ENCODE peak calls at places on chromosomes 13 and 19, in seven cellular contexts. One of them, this sample, is unnamed.

GRCh38 chr19:17686592-17687042 is 1.5 kb downstream of the UNC13A start:
- DNase-seq in stimulated activated naive CD4-positive, alpha-beta T cell: no peak
- DNase-seq in ovary: no peak
- DNase-seq in type B pancreatic cell: no peak
- DNase-seq in posterior cingulate gyrus: no peak
- DNase-seq in T-helper 1 cell: no peak
- DNase-seq in T-helper 2 cell: no peak
- DNase-seq in this sample: no peak

GRCh38 chr19:48454150-48454730 is 1.1 kb upstream of the KCNJ14 start:
- DNase-seq in stimulated activated naive CD4-positive, alpha-beta T cell: no peak
- DNase-seq in ovary: peak; percentile 16
- DNase-seq in type B pancreatic cell: no peak
- DNase-seq in posterior cingulate gyrus: peak; percentile 31
- DNase-seq in T-helper 1 cell: no peak
- DNase-seq in T-helper 2 cell: no peak
- DNase-seq in this sample: no peak

GRCh38 chr19:8483165-8483564 is 19.3 kb downstream of the PRAM1 start:
- DNase-seq in stimulated activated naive CD4-positive, alpha-beta T cell: no peak
- DNase-seq in ovary: no peak
- DNase-seq in type B pancreatic cell: no peak
- DNase-seq in posterior cingulate gyrus: no peak
- DNase-seq in T-helper 1 cell: no peak
- DNase-seq in T-helper 2 cell: no peak
- DNase-seq in this sample: no peak

GRCh38 chr19:13644648-13645047 is 119.7 kb upstream of the MRI1 start:
- DNase-seq in stimulated activated naive CD4-positive, alpha-beta T cell: no peak
- DNase-seq in ovary: no peak
- DNase-seq in type B pancreatic cell: no peak
- DNase-seq in posterior cingulate gyrus: no peak
- DNase-seq in T-helper 1 cell: no peak
- DNase-seq in T-helper 2 cell: no peak
- DNase-seq in this sample: no peak

GRCh38 chr13:78326608-78327007 is 276.7 kb downstream of the POU4F1 start:
- DNase-seq in stimulated activated naive CD4-positive, alpha-beta T cell: no peak
- DNase-seq in ovary: no peak
- DNase-seq in type B pancreatic cell: no peak
- DNase-seq in posterior cingulate gyrus: no peak
- DNase-seq in T-helper 1 cell: no peak
- DNase-seq in T-helper 2 cell: no peak
- DNase-seq in this sample: no peak

GRCh38 chr19:15161028-15161984 is 39.5 kb downstream of the NOTCH3 start:
- DNase-seq in stimulated activated naive CD4-positive, alpha-beta T cell: no peak
- DNase-seq in ovary: no peak
- DNase-seq in type B pancreatic cell: no peak
- DNase-seq in posterior cingulate gyrus: no peak
- DNase-seq in T-helper 1 cell: no peak
- DNase-seq in T-helper 2 cell: no peak
- DNase-seq in this sample: no peak

GRCh38 chr19:15299568-15300409 is 32.5 kb downstream of the BRD4 start:
- DNase-seq in stimulated activated naive CD4-positive, alpha-beta T cell: no peak
- DNase-seq in ovary: no peak
- DNase-seq in type B pancreatic cell: no peak
- DNase-seq in posterior cingulate gyrus: no peak
- DNase-seq in T-helper 1 cell: no peak
- DNase-seq in T-helper 2 cell: no peak
- DNase-seq in this sample: no peak

GRCh38 chr13:39411501-39411900 is 191.5 kb downstream of the LHFPL6 start:
- DNase-seq in stimulated activated naive CD4-positive, alpha-beta T cell: no peak
- DNase-seq in ovary: no peak
- DNase-seq in type B pancreatic cell: no peak
- DNase-seq in posterior cingulate gyrus: no peak
- DNase-seq in T-helper 1 cell: no peak
- DNase-seq in T-helper 2 cell: no peak
- DNase-seq in this sample: no peak

GRCh38 chr13:100210966-100211710 is 122.2 kb downstream of the PCCA start:
- DNase-seq in stimulated activated naive CD4-positive, alpha-beta T cell: no peak
- DNase-seq in ovary: no peak
- DNase-seq in type B pancreatic cell: no peak
- DNase-seq in posterior cingulate gyrus: no peak
- DNase-seq in T-helper 1 cell: no peak
- DNase-seq in T-helper 2 cell: no peak
- DNase-seq in this sample: no peak

GRCh38 chr13:46386996-46387851 is at the start of gene RUBCNL:
- DNase-seq in stimulated activated naive CD4-positive, alpha-beta T cell: no peak
- DNase-seq in ovary: no peak
- DNase-seq in type B pancreatic cell: no peak
- DNase-seq in posterior cingulate gyrus: peak; percentile 60
- DNase-seq in T-helper 1 cell: no peak
- DNase-seq in T-helper 2 cell: no peak
- DNase-seq in this sample: peak; percentile 21

GRCh38 chr13:30872685-30873443 is 33.2 kb upstream of the MEDAG start:
- DNase-seq in stimulated activated naive CD4-positive, alpha-beta T cell: no peak
- DNase-seq in ovary: peak; percentile 82
- DNase-seq in type B pancreatic cell: no peak
- DNase-seq in posterior cingulate gyrus: peak; percentile 34
- DNase-seq in T-helper 1 cell: no peak
- DNase-seq in T-helper 2 cell: no peak
- DNase-seq in this sample: no peak

GRCh38 chr13:101514695-101515275 is 62.3 kb downstream of the ITGBL1 start:
- DNase-seq in stimulated activated naive CD4-positive, alpha-beta T cell: no peak
- DNase-seq in ovary: no peak
- DNase-seq in type B pancreatic cell: no peak
- DNase-seq in posterior cingulate gyrus: no peak
- DNase-seq in T-helper 1 cell: no peak
- DNase-seq in T-helper 2 cell: no peak
- DNase-seq in this sample: peak; percentile 2

GRCh38 chr19:15280915-15281683 is 48.9 kb upstream of the EPHX3 start:
- DNase-seq in stimulated activated naive CD4-positive, alpha-beta T cell: no peak
- DNase-seq in ovary: peak; percentile 81
- DNase-seq in type B pancreatic cell: no peak
- DNase-seq in posterior cingulate gyrus: peak; percentile 85
- DNase-seq in T-helper 1 cell: no peak
- DNase-seq in T-helper 2 cell: no peak
- DNase-seq in this sample: no peak

GRCh38 chr13:104106705-104107393 is 1040.6 kb upstream of the SLC10A2 start:
- DNase-seq in stimulated activated naive CD4-positive, alpha-beta T cell: no peak
- DNase-seq in ovary: no peak
- DNase-seq in type B pancreatic cell: no peak
- DNase-seq in posterior cingulate gyrus: no peak
- DNase-seq in T-helper 1 cell: no peak
- DNase-seq in T-helper 2 cell: no peak
- DNase-seq in this sample: no peak